ENCODE peak calls at places on chromosomes 4 and X, in six cellular contexts. W is iPS-NIHi11, S is dorsolateral prefrontal cortex, E is psoas muscle, K is bronchial epithelial cell, H is GM04503. R is an unnamed sample.

GRCh38 chr4:8589831-8590545 is 2.6 kb upstream of the CPZ start:
- DNase-seq in W (no peak), S (peak), E (no peak), K (no peak), H (no peak), R (no peak)

GRCh38 chr4:177487977-177488376 is 45.7 kb upstream of the AGA start:
- DNase-seq in W (no peak), S (no peak), E (no peak), K (peak), H (no peak), R (no peak)

GRCh38 chr4:182348947-182349346 is 105.7 kb downstream of the TENM3 start:
- DNase-seq in W (no peak), S (no peak), E (no peak), K (no peak), H (no peak), R (no peak)

GRCh38 chr4:152563209-152563608 is 27.3 kb upstream of the FBXW7 start:
- DNase-seq in W (no peak), S (no peak), E (no peak), K (no peak), H (no peak), R (no peak)

GRCh38 chr4:149145803-149146202 is 669.8 kb downstream of the IQCM start:
- DNase-seq in W (no peak), S (no peak), E (no peak), K (peak), H (peak), R (no peak)

GRCh38 chrX:154696328-154697045 is 43.1 kb upstream of the CTAG2 start:
- DNase-seq in W (no peak), S (peak), E (no peak), K (peak), H (peak), R (no peak)

GRCh38 chr4:83846193-83846830 is 310.4 kb downstream of the GPAT3 start:
- DNase-seq in W (no peak), S (no peak), E (no peak), K (no peak), H (no peak), R (no peak)

GRCh38 chr4:14627038-14627437 is 375.2 kb upstream of the CPEB2 start:
- DNase-seq in W (no peak), S (no peak), E (no peak), K (no peak), H (no peak), R (no peak)

GRCh38 chrX:42837092-42837726 is 59.2 kb upstream of the PPP1R2C start:
- DNase-seq in W (no peak), S (no peak), E (no peak), K (no peak), H (no peak), R (no peak)

R was measured in heart right ventricle.